ENCODE peak calls at places on chromosomes 1 and 21, in seven cellular contexts. O is transverse colon, U is GM23338, V is K562, D is sigmoid colon, H is suprapubic skin, R is prostate gland. Z is an unnamed sample. For H3K27me3, the result is how much of the 10 kb centered on the place peaks cover.

GRCh38 chr1:226069818-226070489 is 7.4 kb downstream of the H3-3A start:
- DNase-seq in V (no peak), H (no peak), O (no peak), D (no peak), R (no peak), U (no peak), Z (no peak)

GRCh38 chr1:9151326-9151860 is 22.5 kb upstream of the GPR157 start:
- DNase-seq in D (no peak), O (no peak), R (no peak), H (no peak), U (no peak), V (no peak), Z (no peak)

GRCh38 chr1:39733161-39733560 is 5.5 kb upstream of the PPIE start:
- DNase-seq in U (no peak), D (no peak), R (no peak), O (no peak), H (no peak), V (no peak), Z (no peak)

GRCh38 chr1:150405660-150406059 is 41.7 kb downstream of the RPRD2 start:
- DNase-seq in O (no peak), U (no peak), H (no peak), R (no peak), D (no peak), V (no peak), Z (no peak)

GRCh38 chr1:82838066-82838465 is 1037.3 kb downstream of the ADGRL2 start:
- DNase-seq in D (no peak), O (no peak), U (no peak), H (no peak), V (no peak), R (no peak), Z (no peak)

GRCh38 chr1:27634166-27634981 is 611 bp downstream of the FGR start:
- DNase-seq in R (no peak), O (peak), V (no peak), D (no peak), U (peak), H (no peak), Z (no peak)

GRCh38 chr1:113246929-113247328 is 143.4 kb upstream of the MAGI3 start:
- DNase-seq in R (no peak), D (no peak), U (no peak), H (no peak), O (no peak), V (no peak), Z (no peak)

GRCh38 chr1:100699744-100700143 is 19.8 kb upstream of the VCAM1 start:
- DNase-seq in U (no peak), R (no peak), D (no peak), O (no peak), V (no peak), H (no peak), Z (no peak)

GRCh38 chr21:19993186-19993711 is 1005.0 kb upstream of the NCAM2 start:
- DNase-seq in R (no peak), D (no peak), V (no peak), O (no peak), H (no peak), U (no peak), Z (no peak)

GRCh38 chr1:2921970-2922686 is 99.1 kb upstream of the ACTRT2 start:
- DNase-seq in U (peak), V (peak), H (no peak), D (no peak), R (no peak), O (no peak), Z (no peak)

GRCh38 chr1:224718470-224719053 is 102.4 kb downstream of the CNIH3 start:
- DNase-seq in U (no peak), D (no peak), H (no peak), R (no peak), O (no peak), V (no peak), Z (no peak)

DNA sequence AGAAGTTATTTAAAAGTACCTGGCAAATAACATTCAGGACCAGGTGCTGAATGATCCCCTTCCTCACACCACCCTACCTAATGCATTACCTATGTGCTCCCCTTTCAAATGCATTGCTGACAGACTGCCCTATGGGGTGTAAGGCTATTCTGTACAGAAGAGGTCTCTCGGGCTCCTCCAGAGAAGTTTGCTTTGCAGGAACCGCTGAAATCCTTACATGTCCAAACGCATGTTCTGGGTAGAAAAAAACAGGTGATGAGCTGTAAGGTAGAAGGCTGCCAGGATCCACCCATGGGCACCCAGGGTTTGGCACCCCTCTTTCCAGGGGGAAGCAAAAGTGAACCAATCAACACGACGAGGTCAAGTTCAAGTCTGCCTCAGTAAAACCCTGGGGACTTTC is 58.3 kb upstream of the TARBP1 start:
- DNase-seq in O (no peak), D (peak), R (no peak), V (no peak), H (no peak), U (no peak), Z (no peak)
- TF ChIP-seq CTCF in O (no peak), D (no peak), R (no peak), V (no peak), H (no peak), U (no peak), Z (no peak)

DNA sequence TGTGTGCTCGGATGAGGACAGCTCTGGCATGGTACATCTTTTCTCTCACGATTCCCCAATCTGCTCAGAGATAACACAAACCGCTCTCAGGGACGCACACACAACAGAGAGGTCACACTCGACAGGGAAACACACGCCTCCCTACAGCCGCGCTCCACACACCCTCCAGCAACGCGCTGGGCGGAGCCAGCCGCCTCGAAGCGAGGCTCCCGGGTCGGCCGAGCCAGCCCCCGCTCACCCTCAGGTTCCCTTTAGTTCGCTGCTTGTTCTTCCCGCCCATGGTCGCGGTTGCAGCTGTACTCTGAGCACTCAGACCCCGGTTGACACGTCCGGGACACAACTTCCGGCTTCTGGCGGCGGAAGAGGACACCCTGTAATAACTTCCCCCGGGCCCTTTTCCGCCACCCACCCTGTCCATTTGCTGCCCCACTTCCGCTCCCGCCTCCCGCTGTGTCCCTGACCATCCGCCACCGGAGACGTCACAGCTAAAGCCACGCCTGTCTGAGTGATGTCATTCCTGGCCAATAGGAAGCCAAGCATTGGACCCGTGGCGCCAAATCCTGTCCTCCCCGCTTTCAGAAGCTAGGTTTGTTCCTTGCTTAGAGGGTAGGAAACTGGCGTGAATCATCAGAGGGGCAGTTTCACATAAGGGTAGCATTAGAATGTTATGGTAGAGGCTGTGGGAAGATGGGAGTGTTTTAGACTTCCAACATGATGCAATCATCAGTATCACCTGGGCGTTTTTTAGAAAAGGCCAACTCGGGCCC is at the start of gene LTN1:
- DNase-seq in R (peak), O (peak), H (peak), V (peak), U (peak), D (peak), Z (peak)
- TF ChIP-seq POLR2AphosphoS5 in R (peak), O (peak), H (peak), V (peak), U (peak), D (peak), Z (peak)

GRCh38 chr1:46537651-46538050 is 13.8 kb downstream of the KNCN start:
- DNase-seq in U (no peak), V (no peak), H (no peak), O (no peak), D (no peak), R (no peak), Z (no peak)

GRCh38 chr1:46539968-46540367 is 11.5 kb downstream of the KNCN start:
- DNase-seq in O (no peak), H (no peak), V (peak), U (no peak), R (no peak), D (no peak), Z (no peak)

GRCh38 chr1:46535063-46535462 is 16.4 kb downstream of the KNCN start:
- DNase-seq in D (no peak), R (no peak), U (peak), O (peak), V (peak), H (no peak), Z (no peak)

GRCh38 chr1:46536527-46536926 is 14.9 kb downstream of the KNCN start:
- DNase-seq in V (no peak), D (no peak), U (no peak), O (no peak), R (no peak), H (no peak), Z (no peak)

DNA sequence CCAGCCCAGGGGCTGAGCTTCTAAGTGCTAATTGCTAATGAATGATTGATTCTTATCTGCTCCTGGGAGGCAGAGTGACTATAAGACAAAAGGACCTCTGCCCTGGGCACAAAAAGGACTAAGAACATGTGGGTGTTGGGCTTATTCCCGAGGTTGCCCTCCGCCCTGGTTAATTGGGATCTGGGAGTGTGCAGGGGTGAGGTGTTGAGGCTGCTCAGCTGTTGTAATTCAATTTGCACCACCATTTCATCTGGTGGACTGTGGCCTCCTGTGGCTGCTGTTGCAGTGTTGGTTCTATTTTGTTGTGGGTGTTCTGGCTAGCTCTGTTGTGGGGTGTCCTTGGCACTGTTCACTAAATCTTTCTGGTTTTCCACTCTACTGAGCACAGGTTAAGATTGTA is 13.3 kb downstream of the KNCN start:
- DNase-seq in V (no peak), H (no peak), D (no peak), O (no peak), R (no peak), U (no peak), Z (no peak)
- H3K27me3 ChIP-seq in V (under half), H (under half), D (under half), O (under half), R (under half), U (half or more), Z (under half)

GRCh38 chr1:173255214-173255813 is 48.2 kb upstream of the TNFSF4 start:
- DNase-seq in V (peak), O (no peak), D (no peak), U (peak), R (no peak), H (no peak), Z (no peak)
- TF ChIP-seq CTCF in V (peak), O (peak), D (no peak), U (peak), R (peak), H (peak), Z (peak)

Z was measured in breast epithelium.